ENCODE peak calls at places on chromosomes 4 and X, in seven cellular contexts. One of them, this sample, is unnamed.

GRCh38 chr4:30718021-30718888 is 1.9 kb upstream of the PCDH7 start:
- DNase-seq in NAMALWA: no peak
- DNase-seq in posterior cingulate gyrus: peak
- DNase-seq in AML-193: no peak
- DNase-seq in ELR: peak
- DNase-seq in EH: peak
- DNase-seq in CD4-positive, alpha-beta memory T cell: no peak
- DNase-seq in this sample: no peak

GRCh38 chrX:10617964-10618342 is 2.4 kb downstream of the MID1 start:
- DNase-seq in ELR: peak
- DNase-seq in CD4-positive, alpha-beta memory T cell: no peak
- DNase-seq in posterior cingulate gyrus: no peak
- DNase-seq in AML-193: no peak
- DNase-seq in NAMALWA: no peak
- DNase-seq in EH: peak
- DNase-seq in this sample: peak

GRCh38 chrX:121642415-121642814 is 595.0 kb downstream of the GLUD2 start:
- DNase-seq in EH: peak
- DNase-seq in ELR: no peak
- DNase-seq in AML-193: no peak
- DNase-seq in NAMALWA: no peak
- DNase-seq in posterior cingulate gyrus: no peak
- DNase-seq in CD4-positive, alpha-beta memory T cell: no peak
- DNase-seq in this sample: no peak

GRCh38 chr4:124433500-124433899 is 279.0 kb downstream of the ANKRD50 start:
- DNase-seq in EH: peak
- DNase-seq in ELR: no peak
- DNase-seq in NAMALWA: no peak
- DNase-seq in CD4-positive, alpha-beta memory T cell: no peak
- DNase-seq in AML-193: no peak
- DNase-seq in posterior cingulate gyrus: no peak
- DNase-seq in this sample: no peak

GRCh38 chrX:2748815-2749188 is 3.0 kb upstream of the XG start:
- DNase-seq in AML-193: no peak
- DNase-seq in posterior cingulate gyrus: no peak
- DNase-seq in CD4-positive, alpha-beta memory T cell: no peak
- DNase-seq in EH: no peak
- DNase-seq in NAMALWA: no peak
- DNase-seq in ELR: no peak
- DNase-seq in this sample: no peak

GRCh38 chr4:8079031-8079885 is 79.4 kb downstream of the ABLIM2 start:
- DNase-seq in EH: no peak
- DNase-seq in ELR: no peak
- DNase-seq in NAMALWA: no peak
- DNase-seq in posterior cingulate gyrus: peak
- DNase-seq in AML-193: peak
- DNase-seq in CD4-positive, alpha-beta memory T cell: no peak
- DNase-seq in this sample: no peak

GRCh38 chrX:17608898-17609297 is 128.4 kb upstream of the SCML1 start:
- DNase-seq in AML-193: no peak
- DNase-seq in EH: no peak
- DNase-seq in CD4-positive, alpha-beta memory T cell: no peak
- DNase-seq in ELR: no peak
- DNase-seq in NAMALWA: no peak
- DNase-seq in posterior cingulate gyrus: no peak
- DNase-seq in this sample: no peak

GRCh38 chrX:12686324-12686723 is 104.9 kb upstream of the PRPS2 start:
- DNase-seq in AML-193: no peak
- DNase-seq in posterior cingulate gyrus: no peak
- DNase-seq in NAMALWA: no peak
- DNase-seq in ELR: no peak
- DNase-seq in EH: no peak
- DNase-seq in CD4-positive, alpha-beta memory T cell: no peak
- DNase-seq in this sample: no peak

GRCh38 chrX:65587616-65588526 is 53.3 kb upstream of the LAS1L start:
- DNase-seq in posterior cingulate gyrus: peak
- DNase-seq in EH: peak
- DNase-seq in CD4-positive, alpha-beta memory T cell: no peak
- DNase-seq in AML-193: peak
- DNase-seq in NAMALWA: no peak
- DNase-seq in ELR: peak
- DNase-seq in this sample: no peak

GRCh38 chrX:152861116-152861515 is 30.3 kb downstream of the NSDHL start:
- DNase-seq in EH: peak
- DNase-seq in posterior cingulate gyrus: no peak
- DNase-seq in ELR: no peak
- DNase-seq in CD4-positive, alpha-beta memory T cell: no peak
- DNase-seq in NAMALWA: peak
- DNase-seq in AML-193: no peak
- DNase-seq in this sample: no peak

GRCh38 chrX:49919617-49920016 is 2.8 kb upstream of the CLCN5 start:
- DNase-seq in AML-193: no peak
- DNase-seq in EH: peak
- DNase-seq in posterior cingulate gyrus: peak
- DNase-seq in ELR: peak
- DNase-seq in CD4-positive, alpha-beta memory T cell: peak
- DNase-seq in NAMALWA: peak
- DNase-seq in this sample: peak

GRCh38 chr4:35918491-35918977 is 325.8 kb downstream of the ARAP2 start:
- DNase-seq in CD4-positive, alpha-beta memory T cell: no peak
- DNase-seq in EH: no peak
- DNase-seq in ELR: no peak
- DNase-seq in posterior cingulate gyrus: no peak
- DNase-seq in AML-193: no peak
- DNase-seq in NAMALWA: no peak
- DNase-seq in this sample: no peak

GRCh38 chrX:100995469-100995868 is 26.0 kb downstream of the ARL13A start:
- DNase-seq in EH: peak
- DNase-seq in NAMALWA: no peak
- DNase-seq in ELR: peak
- DNase-seq in CD4-positive, alpha-beta memory T cell: no peak
- DNase-seq in posterior cingulate gyrus: peak
- DNase-seq in AML-193: no peak
- DNase-seq in this sample: peak

GRCh38 chr4:26424143-26424542 is 66.1 kb downstream of the CCKAR start:
- DNase-seq in NAMALWA: no peak
- DNase-seq in AML-193: no peak
- DNase-seq in ELR: no peak
- DNase-seq in CD4-positive, alpha-beta memory T cell: no peak
- DNase-seq in EH: no peak
- DNase-seq in posterior cingulate gyrus: no peak
- DNase-seq in this sample: no peak

GRCh38 chr4:113435893-113436292 is 325.6 kb downstream of the CAMK2D start:
- DNase-seq in EH: peak
- DNase-seq in AML-193: no peak
- DNase-seq in CD4-positive, alpha-beta memory T cell: peak
- DNase-seq in posterior cingulate gyrus: no peak
- DNase-seq in NAMALWA: no peak
- DNase-seq in ELR: peak
- DNase-seq in this sample: no peak

GRCh38 chr4:83125738-83126141 is 11.2 kb upstream of the PLAC8 start:
- DNase-seq in ELR: no peak
- DNase-seq in posterior cingulate gyrus: no peak
- DNase-seq in EH: no peak
- DNase-seq in NAMALWA: no peak
- DNase-seq in CD4-positive, alpha-beta memory T cell: peak
- DNase-seq in AML-193: peak
- DNase-seq in this sample: no peak

GRCh38 chr4:7016086-7016485 is 27.1 kb upstream of the TADA2B start:
- DNase-seq in NAMALWA: no peak
- DNase-seq in AML-193: no peak
- DNase-seq in CD4-positive, alpha-beta memory T cell: no peak
- DNase-seq in posterior cingulate gyrus: no peak
- DNase-seq in EH: no peak
- DNase-seq in ELR: no peak
- DNase-seq in this sample: no peak

GRCh38 chr4:125750827-125751466 is 436.2 kb downstream of the FAT4 start:
- DNase-seq in NAMALWA: no peak
- DNase-seq in ELR: peak
- DNase-seq in CD4-positive, alpha-beta memory T cell: no peak
- DNase-seq in AML-193: no peak
- DNase-seq in posterior cingulate gyrus: no peak
- DNase-seq in EH: peak
- DNase-seq in this sample: peak

GRCh38 chrX:18938710-18939109 is 45.2 kb downstream of the PHKA2 start:
- DNase-seq in EH: peak
- DNase-seq in posterior cingulate gyrus: no peak
- DNase-seq in NAMALWA: peak
- DNase-seq in ELR: no peak
- DNase-seq in CD4-positive, alpha-beta memory T cell: no peak
- DNase-seq in AML-193: no peak
- DNase-seq in this sample: no peak

GRCh38 chrX:133881011-133881410 is 104.4 kb downstream of the GPC3 start:
- DNase-seq in AML-193: no peak
- DNase-seq in EH: no peak
- DNase-seq in NAMALWA: no peak
- DNase-seq in ELR: no peak
- DNase-seq in CD4-positive, alpha-beta memory T cell: no peak
- DNase-seq in posterior cingulate gyrus: no peak
- DNase-seq in this sample: no peak

GRCh38 chr4:167196386-167196785 is 37.9 kb downstream of the SPOCK3 start:
- DNase-seq in posterior cingulate gyrus: no peak
- DNase-seq in ELR: peak
- DNase-seq in NAMALWA: no peak
- DNase-seq in AML-193: no peak
- DNase-seq in EH: no peak
- DNase-seq in CD4-positive, alpha-beta memory T cell: no peak
- DNase-seq in this sample: no peak

GRCh38 chr4:25861422-25861926 is 1.3 kb downstream of the SEL1L3 start:
- DNase-seq in ELR: no peak
- DNase-seq in NAMALWA: no peak
- DNase-seq in posterior cingulate gyrus: no peak
- DNase-seq in AML-193: peak
- DNase-seq in CD4-positive, alpha-beta memory T cell: no peak
- DNase-seq in EH: peak
- DNase-seq in this sample: peak

GRCh38 chrX:129984196-129984962 is 1.9 kb downstream of the BCORL1 start:
- DNase-seq in NAMALWA: peak
- DNase-seq in AML-193: no peak
- DNase-seq in posterior cingulate gyrus: no peak
- DNase-seq in ELR: peak
- DNase-seq in EH: peak
- DNase-seq in CD4-positive, alpha-beta memory T cell: peak
- DNase-seq in this sample: no peak

GRCh38 chrX:144681501-144681900 is 565.8 kb upstream of the SPANXN1 start:
- DNase-seq in posterior cingulate gyrus: no peak
- DNase-seq in ELR: peak
- DNase-seq in EH: no peak
- DNase-seq in CD4-positive, alpha-beta memory T cell: no peak
- DNase-seq in NAMALWA: no peak
- DNase-seq in AML-193: no peak
- DNase-seq in this sample: no peak

GRCh38 chrX:11434607-11435006 is 141.4 kb downstream of the AMELX start:
- DNase-seq in AML-193: no peak
- DNase-seq in posterior cingulate gyrus: no peak
- DNase-seq in CD4-positive, alpha-beta memory T cell: no peak
- DNase-seq in EH: peak
- DNase-seq in ELR: no peak
- DNase-seq in NAMALWA: no peak
- DNase-seq in this sample: no peak

GRCh38 chr4:42906906-42907774 is 14.6 kb downstream of the GRXCR1 start:
- DNase-seq in CD4-positive, alpha-beta memory T cell: no peak
- DNase-seq in AML-193: no peak
- DNase-seq in EH: no peak
- DNase-seq in posterior cingulate gyrus: no peak
- DNase-seq in NAMALWA: no peak
- DNase-seq in ELR: peak
- DNase-seq in this sample: peak

GRCh38 chr4:2371765-2372487 is 46.5 kb downstream of the ZFYVE28 start:
- DNase-seq in NAMALWA: no peak
- DNase-seq in EH: no peak
- DNase-seq in posterior cingulate gyrus: no peak
- DNase-seq in AML-193: no peak
- DNase-seq in ELR: no peak
- DNase-seq in CD4-positive, alpha-beta memory T cell: no peak
- DNase-seq in this sample: no peak

This sample was measured in RKO.